ENCODE peak calls at places on chromosomes 12 and 14, in nine cellular contexts. One of them, this sample, is unnamed.

GRCh38 chr14:89851031-89851430 is 103.5 kb downstream of the EFCAB11 start:
- DNase-seq in nephron progenitor cell: no peak
- DNase-seq in heart left ventricle: no peak
- DNase-seq in GM04503: no peak
- DNase-seq in DMS 273 treated with DMSO at 0.1 percent for 48 hours: no peak
- DNase-seq in ureter: no peak
- DNase-seq in hypothalamus: no peak
- DNase-seq in sciatic nerve: no peak
- DNase-seq in H4: no peak
- DNase-seq in this sample: no peak

GRCh38 chr14:37903561-37904191 is 304.0 kb upstream of the SSTR1 start:
- DNase-seq in nephron progenitor cell: peak; percentile 21
- DNase-seq in heart left ventricle: peak; percentile 10
- DNase-seq in GM04503: no peak
- DNase-seq in DMS 273 treated with DMSO at 0.1 percent for 48 hours: peak; percentile 6
- DNase-seq in ureter: no peak
- DNase-seq in hypothalamus: no peak
- DNase-seq in sciatic nerve: no peak
- DNase-seq in H4: peak; percentile 30
- DNase-seq in this sample: peak; percentile 58

GRCh38 chr12:48016373-48017020 is 12.2 kb upstream of the COL2A1 start:
- DNase-seq in nephron progenitor cell: no peak
- DNase-seq in heart left ventricle: no peak
- DNase-seq in GM04503: no peak
- DNase-seq in DMS 273 treated with DMSO at 0.1 percent for 48 hours: no peak
- DNase-seq in ureter: no peak
- DNase-seq in hypothalamus: no peak
- DNase-seq in sciatic nerve: no peak
- DNase-seq in H4: no peak
- DNase-seq in this sample: no peak

GRCh38 chr12:46485853-46486252 is 113.3 kb upstream of the SLC38A2 start:
- DNase-seq in nephron progenitor cell: no peak
- DNase-seq in heart left ventricle: no peak
- DNase-seq in GM04503: no peak
- DNase-seq in DMS 273 treated with DMSO at 0.1 percent for 48 hours: no peak
- DNase-seq in ureter: no peak
- DNase-seq in hypothalamus: no peak
- DNase-seq in sciatic nerve: no peak
- DNase-seq in H4: no peak
- DNase-seq in this sample: no peak

GRCh38 chr14:70036665-70037064 is 152.1 kb downstream of the SLC8A3 start:
- DNase-seq in nephron progenitor cell: peak; percentile 39
- DNase-seq in heart left ventricle: no peak
- DNase-seq in GM04503: no peak
- DNase-seq in DMS 273 treated with DMSO at 0.1 percent for 48 hours: no peak
- DNase-seq in ureter: no peak
- DNase-seq in hypothalamus: no peak
- DNase-seq in sciatic nerve: no peak
- DNase-seq in H4: no peak
- DNase-seq in this sample: no peak

GRCh38 chr14:35808076-35808657 is 928 bp downstream of the RALGAPA1 start:
- DNase-seq in nephron progenitor cell: peak; percentile 18
- DNase-seq in heart left ventricle: no peak
- DNase-seq in GM04503: no peak
- DNase-seq in DMS 273 treated with DMSO at 0.1 percent for 48 hours: no peak
- DNase-seq in ureter: no peak
- DNase-seq in hypothalamus: no peak
- DNase-seq in sciatic nerve: no peak
- DNase-seq in H4: no peak
- DNase-seq in this sample: peak; percentile 44

GRCh38 chr14:36268957-36269734 is 51.3 kb downstream of the MBIP start:
- DNase-seq in nephron progenitor cell: no peak
- DNase-seq in heart left ventricle: no peak
- DNase-seq in GM04503: no peak
- DNase-seq in DMS 273 treated with DMSO at 0.1 percent for 48 hours: no peak
- DNase-seq in ureter: no peak
- DNase-seq in hypothalamus: no peak
- DNase-seq in sciatic nerve: no peak
- DNase-seq in H4: peak; percentile 16
- DNase-seq in this sample: peak; percentile 51

GRCh38 chr14:100737526-100737925 is 10.8 kb downstream of the DLK1 start:
- DNase-seq in nephron progenitor cell: no peak
- DNase-seq in heart left ventricle: no peak
- DNase-seq in GM04503: no peak
- DNase-seq in DMS 273 treated with DMSO at 0.1 percent for 48 hours: no peak
- DNase-seq in ureter: no peak
- DNase-seq in hypothalamus: no peak
- DNase-seq in sciatic nerve: peak; percentile 37
- DNase-seq in H4: no peak
- DNase-seq in this sample: no peak

GRCh38 chr12:4743046-4743445 is 22.8 kb downstream of the GALNT8 start:
- DNase-seq in nephron progenitor cell: no peak
- DNase-seq in heart left ventricle: no peak
- DNase-seq in GM04503: no peak
- DNase-seq in DMS 273 treated with DMSO at 0.1 percent for 48 hours: no peak
- DNase-seq in ureter: no peak
- DNase-seq in hypothalamus: no peak
- DNase-seq in sciatic nerve: no peak
- DNase-seq in H4: no peak
- DNase-seq in this sample: no peak

GRCh38 chr12:50550530-50551223 is 45.9 kb downstream of the DIP2B start:
- DNase-seq in nephron progenitor cell: no peak
- DNase-seq in heart left ventricle: no peak
- DNase-seq in GM04503: no peak
- DNase-seq in DMS 273 treated with DMSO at 0.1 percent for 48 hours: no peak
- DNase-seq in ureter: peak; percentile 61
- DNase-seq in hypothalamus: no peak
- DNase-seq in sciatic nerve: no peak
- DNase-seq in H4: no peak
- DNase-seq in this sample: no peak

GRCh38 chr12:131203666-131204415 is 250.1 kb downstream of the ADGRD1 start:
- DNase-seq in nephron progenitor cell: no peak
- DNase-seq in heart left ventricle: no peak
- DNase-seq in GM04503: no peak
- DNase-seq in DMS 273 treated with DMSO at 0.1 percent for 48 hours: no peak
- DNase-seq in ureter: no peak
- DNase-seq in hypothalamus: no peak
- DNase-seq in sciatic nerve: peak; percentile 44
- DNase-seq in H4: no peak
- DNase-seq in this sample: no peak

This sample was measured in iPS-NIHi11.